ENCODE peak calls at places on chromosomes 11 and 22, in five cellular contexts. A, S, J, H and U are unnamed samples.

GRCh38 chr22:19744350-19745006 is 16.1 kb upstream of the TBX1 start:
- DNase-seq in A (no peak), S (no peak), J (no peak), H (no peak), U (no peak)

GRCh38 chr11:1101318-1102089 is 26.8 kb downstream of the MUC2 start:
- DNase-seq in A (no peak), S (peak; percentile 68), J (no peak), H (no peak), U (no peak)

GRCh38 chr22:28237092-28237491 is 318.0 kb upstream of the PITPNB start:
- DNase-seq in A (no peak), S (no peak), J (no peak), H (no peak), U (no peak)

GRCh38 chr22:38186429-38186828 is 4.8 kb upstream of the PLA2G6 start:
- DNase-seq in A (no peak), S (no peak), J (no peak), H (no peak), U (no peak)

GRCh38 chr11:106594751-106595351 is 423.4 kb downstream of the GUCY1A2 start:
- DNase-seq in A (peak; percentile 5), S (no peak), J (no peak), H (no peak), U (peak; percentile 39)

GRCh38 chr11:20839231-20839630 is 169.8 kb downstream of the NELL1 start:
- DNase-seq in A (no peak), S (no peak), J (no peak), H (no peak), U (no peak)

GRCh38 chr11:117559698-117560097 is 232.0 kb downstream of the CEP164 start:
- DNase-seq in A (no peak), S (peak; percentile 34), J (no peak), H (no peak), U (peak; percentile 51)

GRCh38 chr11:65132988-65133700 is 1.2 kb downstream of the SYVN1 start:
- DNase-seq in A (peak; percentile 85), S (peak; percentile 78), J (peak; percentile 80), H (peak; percentile 39), U (peak; percentile 72)

GRCh38 chr11:77401486-77402217 is 72.2 kb downstream of the PAK1 start:
- DNase-seq in A (no peak), S (no peak), J (no peak), H (no peak), U (no peak)

GRCh38 chr11:129854229-129854805 is 38.7 kb downstream of the TMEM45B start:
- DNase-seq in A (no peak), S (no peak), J (no peak), H (no peak), U (no peak)

GRCh38 chr22:19854778-19855503 is at the start of the genes GNB1L and RTL10:
- DNase-seq in A (peak; percentile 98), S (peak; percentile 100), J (peak; percentile 97), H (peak; percentile 100), U (peak; percentile 99)

GRCh38 chr22:38267086-38267485 is 5.7 kb downstream of the TMEM184B start:
- DNase-seq in A (no peak), S (no peak), J (no peak), H (no peak), U (no peak)

GRCh38 chr11:46026616-46027293 is 94.5 kb downstream of the PHF21A start:
- DNase-seq in A (no peak), S (no peak), J (peak; percentile 30), H (no peak), U (no peak)

GRCh38 chr11:60840711-60841430 is 1.0 kb upstream of the CCDC86 start:
- DNase-seq in A (no peak), S (no peak), J (peak; percentile 27), H (no peak), U (no peak)

GRCh38 chr22:21714784-21715183 is 20.8 kb downstream of the YPEL1 start:
- DNase-seq in A (no peak), S (no peak), J (no peak), H (no peak), U (no peak)

GRCh38 chr11:19405966-19406365 is 165.2 kb upstream of the E2F8 start:
- DNase-seq in A (peak; percentile 17), S (no peak), J (no peak), H (no peak), U (no peak)

GRCh38 chr11:35483131-35483800 is 42.1 kb downstream of the PAMR1 start:
- DNase-seq in A (no peak), S (no peak), J (no peak), H (no peak), U (no peak)

GRCh38 chr11:20049231-20049630 is 111.0 kb downstream of the DBX1 start:
- DNase-seq in A (no peak), S (no peak), J (no peak), H (no peak), U (no peak)

GRCh38 chr11:62880231-62880802 is 379 bp upstream of the SLC3A2 start:
- DNase-seq in A (peak; percentile 52), S (peak; percentile 90), J (peak; percentile 83), H (no peak), U (no peak)

GRCh38 chr11:43880640-43881159 is at the start of gene ALKBH3:
- DNase-seq in A (peak; percentile 95), S (peak; percentile 98), J (peak; percentile 93), H (peak; percentile 90), U (peak; percentile 89)

GRCh38 chr11:93253111-93253510 is 55.3 kb upstream of the SLC36A4 start:
- DNase-seq in A (no peak), S (no peak), J (no peak), H (no peak), U (no peak)

GRCh38 chr11:44814881-44815592 is 88.3 kb downstream of the TSPAN18 start:
- DNase-seq in A (no peak), S (no peak), J (peak; percentile 25), H (no peak), U (no peak)

GRCh38 chr22:26718488-26718887 is 61.1 kb downstream of the MIAT start:
- DNase-seq in A (no peak), S (no peak), J (no peak), H (no peak), U (no peak)

GRCh38 chr11:22432331-22433065 is 94.3 kb downstream of the SLC17A6 start:
- DNase-seq in A (no peak), S (peak; percentile 75), J (peak; percentile 1), H (no peak), U (peak; percentile 39)

GRCh38 chr11:45754261-45754709 is 50.7 kb upstream of the SLC35C1 start:
- DNase-seq in A (no peak), S (no peak), J (no peak), H (no peak), U (no peak)

GRCh38 chr11:102788334-102789035 is 8.1 kb upstream of the MMP10 start:
- DNase-seq in A (no peak), S (no peak), J (no peak), H (no peak), U (no peak)

GRCh38 chr22:27223317-27224177 is 566.2 kb downstream of the MIAT start:
- DNase-seq in A (no peak), S (no peak), J (peak; percentile 96), H (no peak), U (no peak)

GRCh38 chr11:12248330-12248729 is 129.0 kb upstream of the PARVA start:
- DNase-seq in A (no peak), S (no peak), J (peak; percentile 35), H (no peak), U (no peak)